ENCODE peak calls at places on chromosome 16, in ten cellular contexts. J is IMR-90; T is activated CD8-positive, alpha-beta T cell treated with anti-CD3 and anti-CD28 coated beads for 36 hours; D is tibial artery; I is lower leg skin; Z is GM10248; U is thoracic aorta; O is choroid plexus epithelial cell; B is GM13976; W is neural crest cell. M is an unnamed sample.

GRCh38 chr16:4679854-4680636 is 13.3 kb upstream of the NUDT16L1 start:
- DNase-seq in J (peak; percentile 67), T (peak; percentile 28), D (peak; percentile 51), I (no peak), Z (no peak), U (no peak), O (no peak), B (no peak), W (no peak), M (peak; percentile 34)

GRCh38 chr16:62475573-62475972 is 439.3 kb upstream of the CDH8 start:
- DNase-seq in J (no peak), T (no peak), D (no peak), I (peak; percentile 46), Z (no peak), U (no peak), O (no peak), B (no peak), W (no peak), M (no peak)

GRCh38 chr16:22685162-22685830 is 128.7 kb upstream of the HS3ST2 start:
- DNase-seq in J (no peak), T (no peak), D (peak; percentile 90), I (peak; percentile 95), Z (no peak), U (peak; percentile 86), O (peak; percentile 20), B (no peak), W (no peak), M (no peak)

GRCh38 chr16:19005561-19006445 is 22.1 kb downstream of the TMC7 start:
- DNase-seq in J (peak; percentile 27), T (no peak), D (peak; percentile 23), I (peak; percentile 90), Z (no peak), U (no peak), O (no peak), B (no peak), W (peak; percentile 26), M (no peak)

GRCh38 chr16:11100239-11100750 is 155.7 kb downstream of the SOCS1 start:
- DNase-seq in J (peak; percentile 100), T (peak; percentile 81), D (peak; percentile 67), I (no peak), Z (peak; percentile 68), U (no peak), O (peak; percentile 99), B (peak; percentile 75), W (no peak), M (no peak)

GRCh38 chr16:24748242-24748641 is 18.8 kb downstream of the TNRC6A start:
- DNase-seq in J (peak; percentile 97), T (peak; percentile 12), D (peak; percentile 80), I (no peak), Z (no peak), U (peak; percentile 55), O (peak; percentile 96), B (no peak), W (no peak), M (no peak)

GRCh38 chr16:69108069-69108904 is 2.8 kb downstream of the HAS3 start:
- DNase-seq in J (no peak), T (no peak), D (no peak), I (no peak), Z (no peak), U (no peak), O (no peak), B (no peak), W (no peak), M (no peak)

GRCh38 chr16:11038777-11039176 is 94.4 kb downstream of the CLEC16A start:
- DNase-seq in J (no peak), T (no peak), D (no peak), I (peak; percentile 68), Z (no peak), U (no peak), O (no peak), B (no peak), W (no peak), M (no peak)

GRCh38 chr16:1298406-1298805 is 11.0 kb upstream of the UBE2I start:
- DNase-seq in J (no peak), T (no peak), D (no peak), I (no peak), Z (no peak), U (no peak), O (no peak), B (no peak), W (no peak), M (no peak)

GRCh38 chr16:50699345-50700159 is 6.1 kb downstream of the NOD2 start:
- DNase-seq in J (peak; percentile 12), T (peak; percentile 63), D (no peak), I (peak; percentile 89), Z (no peak), U (no peak), O (peak; percentile 59), B (no peak), W (no peak), M (no peak)

GRCh38 chr16:19143241-19143640 is 24.8 kb upstream of the SYT17 start:
- DNase-seq in J (no peak), T (no peak), D (no peak), I (no peak), Z (no peak), U (no peak), O (no peak), B (no peak), W (no peak), M (no peak)

GRCh38 chr16:67555795-67556212 is 6.5 kb upstream of the CTCF start:
- DNase-seq in J (peak; percentile 72), T (no peak), D (no peak), I (no peak), Z (no peak), U (no peak), O (peak; percentile 67), B (no peak), W (no peak), M (no peak)

GRCh38 chr16:80527297-80527696 is 13.5 kb upstream of the DYNLRB2 start:
- DNase-seq in J (peak; percentile 11), T (peak; percentile 72), D (no peak), I (no peak), Z (peak; percentile 52), U (no peak), O (peak; percentile 54), B (peak; percentile 60), W (no peak), M (no peak)

GRCh38 chr16:65042966-65043365 is 78.9 kb downstream of the CDH11 start:
- DNase-seq in J (no peak), T (no peak), D (no peak), I (no peak), Z (no peak), U (no peak), O (no peak), B (no peak), W (no peak), M (no peak)

GRCh38 chr16:47787695-47788094 is 326.6 kb downstream of the PHKB start:
- DNase-seq in J (peak; percentile 22), T (no peak), D (no peak), I (no peak), Z (no peak), U (no peak), O (peak; percentile 42), B (no peak), W (peak; percentile 39), M (no peak)

GRCh38 chr16:81755915-81756644 is 23.0 kb upstream of the PLCG2 start:
- DNase-seq in J (no peak), T (no peak), D (no peak), I (peak; percentile 86), Z (no peak), U (no peak), O (no peak), B (no peak), W (no peak), M (no peak)
- TF ChIP-seq CTCF in J (no peak), T (no peak), D (no peak), I (no peak), Z (no peak), U (no peak), O (no peak), B (no peak), W (no peak), M (no peak)

DNA sequence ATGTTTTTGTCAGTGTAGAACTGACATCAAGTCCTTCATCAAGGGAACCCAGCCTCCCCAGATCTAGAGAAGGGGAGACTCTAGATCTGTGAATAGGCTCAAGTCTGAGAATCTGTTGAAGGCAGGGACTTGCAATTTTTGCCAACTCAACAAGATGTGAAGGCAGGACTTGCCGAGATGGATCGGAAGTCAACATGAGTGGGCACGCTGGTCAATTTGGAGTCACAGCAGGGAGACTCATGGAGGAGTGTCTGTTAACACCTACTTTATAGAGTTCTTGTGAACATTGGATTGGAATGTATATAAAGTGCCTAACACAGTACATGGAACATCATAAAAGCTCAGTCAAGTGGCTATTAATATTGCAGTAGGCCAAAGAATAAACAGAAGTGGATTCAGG is 10.0 kb downstream of the ZNF689 start:
- DNase-seq in J (no peak), T (no peak), D (no peak), I (no peak), Z (no peak), U (no peak), O (no peak), B (no peak), W (no peak), M (no peak)
- TF ChIP-seq CTCF in J (no peak), T (no peak), D (no peak), I (no peak), Z (no peak), U (no peak), O (no peak), B (no peak), W (no peak), M (no peak)

DNA sequence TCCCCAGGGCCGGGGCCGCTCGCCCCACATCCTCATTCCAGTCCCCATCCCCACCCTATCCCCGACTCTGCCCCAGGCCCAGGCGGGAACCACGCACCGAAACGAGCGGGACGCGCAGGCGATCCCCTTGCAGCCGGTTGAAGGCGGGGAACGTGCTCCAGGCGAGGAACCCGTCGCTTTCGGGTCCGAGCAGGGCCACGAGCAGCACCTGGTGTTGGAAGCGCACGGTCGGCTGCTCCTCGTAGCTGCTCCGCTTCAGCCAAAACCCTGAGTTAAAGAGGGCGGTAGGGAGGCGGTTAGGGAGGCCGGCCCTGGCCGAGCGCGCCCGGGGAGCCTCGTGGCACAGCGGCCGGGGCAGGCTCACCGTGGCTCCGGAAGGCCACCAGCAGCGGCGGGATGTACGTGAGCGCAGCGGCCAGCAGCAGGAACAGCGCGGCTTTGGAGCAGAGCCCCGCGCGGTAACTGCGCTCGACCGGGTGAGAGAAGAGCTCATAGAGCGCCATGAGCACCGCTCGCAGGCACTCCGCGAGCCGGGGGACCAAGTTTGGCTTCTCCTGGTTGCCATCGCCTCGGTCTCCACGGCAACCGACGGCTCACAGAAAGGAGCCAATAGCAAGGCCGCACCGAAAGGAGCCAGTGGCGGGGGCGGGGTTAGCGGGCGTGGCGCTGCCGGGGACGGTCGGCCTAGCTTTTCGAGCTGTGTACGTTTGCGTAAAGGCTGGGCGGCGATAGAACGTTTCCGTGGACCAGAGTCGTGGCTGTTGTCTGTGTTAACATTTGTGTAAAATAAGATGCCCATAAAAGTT is at the start of gene TMEM231:
- DNase-seq in J (peak; percentile 89), T (peak; percentile 99), D (peak; percentile 99), I (peak; percentile 99), Z (peak; percentile 97), U (peak; percentile 95), O (peak; percentile 95), B (peak; percentile 97), W (peak; percentile 95), M (peak; percentile 96)
- TF ChIP-seq CTCF in J (no peak), T (no peak), D (no peak), I (no peak), Z (no peak), U (no peak), O (no peak), B (no peak), W (peak; percentile 11), M (no peak)

DNA sequence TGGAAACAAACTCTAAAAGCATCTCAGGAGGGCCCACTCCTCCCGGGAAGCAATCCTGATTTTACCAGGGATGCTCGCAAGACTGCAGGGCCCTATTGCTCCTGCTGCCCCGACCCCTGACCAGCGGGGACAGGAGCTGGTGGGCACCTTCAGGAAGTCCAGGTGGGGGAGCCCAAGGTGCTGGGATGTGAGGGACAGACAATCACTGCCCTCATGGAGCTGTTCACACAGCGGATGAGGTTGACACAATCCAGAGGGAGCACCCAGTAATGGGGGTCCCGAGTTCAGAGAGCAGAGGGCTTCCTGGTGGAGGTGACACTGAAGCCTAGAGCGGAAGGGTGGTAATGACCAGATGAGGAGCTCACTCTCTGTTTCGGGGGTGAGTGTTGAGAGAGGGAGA is 126.2 kb downstream of the FOXL1 start:
- DNase-seq in J (no peak), T (no peak), D (no peak), I (no peak), Z (no peak), U (no peak), O (no peak), B (no peak), W (no peak), M (no peak)
- TF ChIP-seq CTCF in J (no peak), T (no peak), D (no peak), I (no peak), Z (no peak), U (no peak), O (no peak), B (no peak), W (no peak), M (no peak)

M was measured in omental fat pad.